ENCODE peak calls at places on chromosomes 7 and 10, in four cellular contexts. E is nephron progenitor cell; W is stimulated activated CD8-positive, alpha-beta memory T cell treated with anti-CD3 and anti-CD28 coated beads, Interleukin-2, amount 100 ng/mL, for 1 hour; V is activated naive CD4-positive, alpha-beta T cell treated with Interleukin-2 at 50 U/mL for 16 hours. U is an unnamed sample.

GRCh38 chr10:18735711-18736110 is 76.5 kb downstream of the ARL5B start:
- DNase-seq in E (no peak), W (no peak), V (no peak), U (no peak)

GRCh38 chr10:6233725-6234277 is 31.1 kb downstream of the PFKFB3 start:
- DNase-seq in E (no peak), W (no peak), V (no peak), U (no peak)

GRCh38 chr7:11450246-11450645 is 381.8 kb downstream of the THSD7A start:
- DNase-seq in E (no peak), W (no peak), V (no peak), U (no peak)

GRCh38 chr7:16881809-16882208 is at the start of gene AGR3:
- DNase-seq in E (no peak), W (no peak), V (no peak), U (no peak)

GRCh38 chr7:27611043-27611442 is 51.6 kb downstream of the HIBADH start:
- DNase-seq in E (no peak), W (no peak), V (no peak), U (no peak)

GRCh38 chr7:4842302-4843064 is 19.3 kb downstream of the PAPOLB start:
- DNase-seq in E (no peak), W (no peak), V (no peak), U (no peak)

GRCh38 chr7:120055300-120055699 is 217.7 kb upstream of the KCND2 start:
- DNase-seq in E (no peak), W (no peak), V (no peak), U (no peak)

GRCh38 chr10:57535306-57535705 is 732.4 kb downstream of the IPMK start:
- DNase-seq in E (no peak), W (no peak), V (no peak), U (no peak)

GRCh38 chr7:362416-363096 is 72.6 kb downstream of the FOXL3 start:
- DNase-seq in E (peak; percentile 2), W (peak; percentile 41), V (peak; percentile 50), U (peak; percentile 84)